ENCODE peak calls at places on chromosomes 4 and X, in ten cellular contexts. L is cardiac muscle cell; M is Calu3; R is sciatic nerve; X is H9; D is activated CD4-positive, alpha-beta T cell treated with anti-CD3 and anti-CD28 coated beads, Interleukin-2, amount 50 U/mL, for 48 hours; A is endodermal cell; K is hypothalamus; C is transverse colon; O is fibroblast of lung. U is an unnamed sample.

GRCh38 chr4:54495641-54496040 is 162.1 kb upstream of the KIT start:
- DNase-seq in C (no peak), M (no peak), O (no peak), A (no peak), K (no peak), X (no peak), L (no peak), D (no peak), R (no peak), U (no peak)

GRCh38 chrX:105658136-105658535 is 164.2 kb upstream of the NRK start:
- DNase-seq in C (no peak), K (no peak), X (no peak), R (no peak), L (peak), D (no peak), A (no peak), M (no peak), O (peak), U (no peak)

GRCh38 chr4:42397635-42398447 is 553 bp downstream of the SHISA3 start:
- DNase-seq in K (no peak), R (no peak), L (peak), M (peak), D (peak), C (no peak), A (peak), O (peak), X (no peak), U (no peak)

GRCh38 chr4:71460368-71460767 is 121.5 kb downstream of the SLC4A4 start:
- DNase-seq in M (no peak), O (no peak), K (no peak), C (peak), R (no peak), A (no peak), X (no peak), L (no peak), D (no peak), U (no peak)

GRCh38 chrX:74509989-74510388 is 88.7 kb downstream of the SLC16A2 start:
- DNase-seq in K (no peak), O (peak), D (no peak), M (no peak), C (no peak), L (peak), X (no peak), R (no peak), A (no peak), U (no peak)

GRCh38 chr4:112793033-112793432 is 156.1 kb downstream of the LARP7 start:
- DNase-seq in O (no peak), A (no peak), D (no peak), C (no peak), M (no peak), L (no peak), X (no peak), K (no peak), R (no peak), U (no peak)

GRCh38 chr4:55553442-55553841 is 6.7 kb upstream of the CLOCK start:
- DNase-seq in M (no peak), A (peak), K (no peak), R (no peak), X (peak), C (peak), O (peak), L (peak), D (no peak), U (no peak)

GRCh38 chr4:102585329-102585728 is 84.2 kb downstream of the NFKB1 start:
- DNase-seq in K (no peak), O (no peak), L (no peak), C (no peak), A (no peak), M (no peak), X (no peak), R (no peak), D (peak), U (no peak)

GRCh38 chr4:7309176-7309575 is 116.8 kb downstream of the SORCS2 start:
- DNase-seq in C (no peak), X (no peak), K (no peak), L (no peak), R (no peak), M (no peak), A (no peak), D (no peak), O (no peak), U (no peak)

GRCh38 chrX:11577603-11578002 is 88.1 kb downstream of the ARHGAP6 start:
- DNase-seq in X (no peak), M (no peak), D (no peak), L (no peak), K (no peak), R (no peak), A (no peak), O (no peak), C (no peak), U (no peak)

GRCh38 chrX:109384569-109385174 is 97.2 kb downstream of the GUCY2F start:
- DNase-seq in X (no peak), M (peak), R (no peak), L (peak), D (no peak), A (no peak), C (no peak), O (peak), K (no peak), U (no peak)

GRCh38 chr4:41538887-41539498 is 1.0 kb downstream of the LIMCH1 start:
- DNase-seq in O (peak), L (no peak), K (no peak), X (peak), C (no peak), R (no peak), M (no peak), A (no peak), D (no peak), U (no peak)

GRCh38 chr4:26871611-26872010 is 11.0 kb downstream of the STIM2 start:
- DNase-seq in O (peak), R (no peak), C (no peak), L (peak), A (no peak), K (no peak), D (no peak), M (no peak), X (no peak), U (no peak)

GRCh38 chrX:102832661-102833060 is 104.4 kb upstream of the RAB40AL start:
- DNase-seq in D (no peak), M (no peak), X (peak), R (no peak), L (peak), K (no peak), A (peak), O (peak), C (no peak), U (no peak)

GRCh38 chr4:11585506-11585905 is 156.8 kb upstream of the HS3ST1 start:
- DNase-seq in K (no peak), O (no peak), X (no peak), L (peak), R (no peak), M (peak), C (peak), D (no peak), A (no peak), U (no peak)

GRCh38 chr4:52935317-52935716 is 73.2 kb downstream of the RASL11B start:
- DNase-seq in X (no peak), R (no peak), K (no peak), O (no peak), L (no peak), D (no peak), A (no peak), M (no peak), C (no peak), U (no peak)

GRCh38 chr4:32290102-32290501 is 1569.9 kb downstream of the PCDH7 start:
- DNase-seq in L (no peak), X (no peak), D (no peak), C (no peak), M (no peak), A (no peak), O (no peak), K (no peak), R (no peak), U (no peak)

GRCh38 chr4:1593458-1593857 is 90.7 kb downstream of the FAM53A start:
- DNase-seq in C (no peak), K (no peak), A (no peak), O (no peak), R (no peak), D (no peak), X (no peak), L (peak), M (no peak), U (no peak)

GRCh38 chrX:154317391-154318000 is 21.9 kb downstream of the TKTL1 start:
- DNase-seq in D (no peak), C (no peak), M (peak), O (no peak), R (no peak), L (peak), K (no peak), X (peak), A (peak), U (no peak)

GRCh38 chr4:5079581-5079980 is 28.3 kb downstream of the STK32B start:
- DNase-seq in L (no peak), O (peak), A (no peak), D (no peak), M (no peak), R (no peak), K (no peak), C (no peak), X (no peak), U (no peak)

GRCh38 chr4:59540311-59540710 is 1659.8 kb upstream of the ADGRL3 start:
- DNase-seq in O (no peak), M (no peak), R (no peak), K (no peak), D (no peak), C (no peak), A (no peak), X (no peak), L (no peak), U (no peak)

GRCh38 chr4:66294626-66295025 is 624.3 kb upstream of the EPHA5 start:
- DNase-seq in O (peak), L (no peak), C (no peak), A (no peak), K (no peak), M (no peak), D (no peak), R (no peak), X (no peak), U (no peak)

GRCh38 chr4:128958194-128958593 is 135.1 kb downstream of the SCLT1 start:
- DNase-seq in K (no peak), M (no peak), L (peak), O (no peak), X (no peak), C (no peak), D (no peak), A (no peak), R (no peak), U (no peak)

GRCh38 chr4:119037709-119038463 is 97.7 kb upstream of the MYOZ2 start:
- DNase-seq in A (no peak), M (no peak), X (no peak), D (no peak), O (no peak), L (peak), C (no peak), R (no peak), K (no peak), U (no peak)

GRCh38 chr4:15753786-15754185 is 24.3 kb upstream of the CD38 start:
- DNase-seq in L (peak), M (no peak), O (peak), R (no peak), C (no peak), D (no peak), K (no peak), X (no peak), A (no peak), U (no peak)

GRCh38 chr4:8330821-8331566 is 61.4 kb downstream of the HTRA3 start:
- DNase-seq in K (no peak), M (no peak), C (peak), R (peak), A (peak), O (no peak), L (peak), X (no peak), D (no peak), U (no peak)

GRCh38 chr4:88985088-88985779 is 71.8 kb downstream of the FAM13A start:
- DNase-seq in X (no peak), O (peak), K (no peak), M (no peak), D (no peak), C (no peak), R (no peak), A (no peak), L (peak), U (no peak)

GRCh38 chr4:24885342-24885741 is 27.5 kb downstream of the CCDC149 start:
- DNase-seq in O (peak), R (peak), D (no peak), C (no peak), A (no peak), X (no peak), M (no peak), L (peak), K (peak), U (no peak)

GRCh38 chrX:115946059-115946458 is 224.5 kb upstream of the AGTR2 start:
- DNase-seq in L (no peak), A (no peak), R (no peak), C (no peak), K (no peak), D (no peak), O (no peak), M (no peak), X (no peak), U (no peak)

GRCh38 chr4:138241281-138242075 is 671 bp downstream of the SLC7A11 start:
- DNase-seq in A (peak), R (no peak), D (no peak), O (peak), K (no peak), L (peak), C (no peak), M (peak), X (no peak), U (peak)

GRCh38 chr4:189792819-189793618 is 147.7 kb upstream of the FRG1 start:
- DNase-seq in M (peak), L (peak), R (peak), K (peak), O (peak), C (peak), A (peak), D (peak), X (peak), U (peak)